ENCODE peak calls at places on chromosomes 12 and 14, in ten cellular contexts. X is hepatocyte; H is psoas muscle; P is H9; C is MCF 10A; K is CD4-positive, alpha-beta T cell; U is heart right ventricle; Z is bronchial epithelial cell; Y is progenitor cell of endocrine pancreas; E is stomach. G is an unnamed sample.

GRCh38 chr14:72781476-72782181 is 112.3 kb downstream of the DPF3 start:
- DNase-seq in X (peak), H (no peak), P (no peak), C (peak), K (no peak), U (no peak), Z (peak), Y (no peak), E (no peak), G (no peak)

GRCh38 chr12:46711756-46712155 is 114.0 kb downstream of the SLC38A4 start:
- DNase-seq in X (no peak), H (no peak), P (no peak), C (no peak), K (no peak), U (no peak), Z (no peak), Y (no peak), E (no peak), G (no peak)

GRCh38 chr14:37195327-37195726 is 2.4 kb upstream of the MIPOL1 start:
- DNase-seq in X (no peak), H (no peak), P (no peak), C (no peak), K (no peak), U (no peak), Z (peak), Y (no peak), E (no peak), G (no peak)

GRCh38 chr12:122395319-122395718 is 27.1 kb downstream of the CLIP1 start:
- DNase-seq in X (no peak), H (no peak), P (no peak), C (peak), K (no peak), U (no peak), Z (peak), Y (no peak), E (no peak), G (no peak)

GRCh38 chr12:10065241-10065640 is 33.5 kb downstream of the CLEC1A start:
- DNase-seq in X (no peak), H (no peak), P (no peak), C (no peak), K (no peak), U (no peak), Z (peak), Y (no peak), E (no peak), G (no peak)

GRCh38 chr12:108315486-108316105 is 23.5 kb downstream of the CMKLR1 start:
- DNase-seq in X (no peak), H (no peak), P (no peak), C (no peak), K (no peak), U (no peak), Z (no peak), Y (no peak), E (no peak), G (no peak)

GRCh38 chr12:3558854-3559253 is 67.9 kb downstream of the PRMT8 start:
- DNase-seq in X (no peak), H (no peak), P (no peak), C (no peak), K (peak), U (no peak), Z (no peak), Y (no peak), E (no peak), G (no peak)

GRCh38 chr12:129064201-129064881 is 211.1 kb downstream of the GLT1D1 start:
- DNase-seq in X (no peak), H (no peak), P (peak), C (no peak), K (no peak), U (no peak), Z (no peak), Y (no peak), E (no peak), G (no peak)

GRCh38 chr12:5498081-5498480 is 66.2 kb downstream of the NTF3 start:
- DNase-seq in X (no peak), H (no peak), P (no peak), C (no peak), K (no peak), U (no peak), Z (peak), Y (no peak), E (no peak), G (no peak)

GRCh38 chr14:60721331-60722162 is 2.6 kb downstream of the SIX4 start:
- DNase-seq in X (peak), H (peak), P (peak), C (peak), K (peak), U (peak), Z (peak), Y (peak), E (peak), G (peak)

GRCh38 chr14:63231733-63232132 is 27.5 kb downstream of the RHOJ start:
- DNase-seq in X (no peak), H (no peak), P (no peak), C (no peak), K (no peak), U (no peak), Z (no peak), Y (no peak), E (no peak), G (no peak)

GRCh38 chr12:93185369-93185741 is 192.4 kb upstream of the NUDT4 start:
- DNase-seq in X (no peak), H (no peak), P (no peak), C (no peak), K (no peak), U (no peak), Z (no peak), Y (no peak), E (no peak), G (no peak)

GRCh38 chr12:120483621-120484020 is 12.3 kb upstream of the DYNLL1 start:
- DNase-seq in X (no peak), H (no peak), P (no peak), C (no peak), K (no peak), U (no peak), Z (no peak), Y (no peak), E (no peak), G (no peak)

GRCh38 chr14:83164016-83164415 is 1630.4 kb upstream of the SEL1L start:
- DNase-seq in X (peak), H (no peak), P (no peak), C (peak), K (no peak), U (no peak), Z (peak), Y (no peak), E (no peak), G (no peak)

GRCh38 chr14:56874375-56874774 is 64.1 kb upstream of the OTX2 start:
- DNase-seq in X (peak), H (no peak), P (peak), C (peak), K (no peak), U (no peak), Z (peak), Y (no peak), E (peak), G (peak)

GRCh38 chr12:89163918-89164317 is 188.4 kb downstream of the DUSP6 start:
- DNase-seq in X (no peak), H (no peak), P (no peak), C (peak), K (no peak), U (no peak), Z (peak), Y (no peak), E (no peak), G (no peak)

GRCh38 chr12:127548123-127548553 is 718.8 kb upstream of the TMEM132C start:
- DNase-seq in X (no peak), H (no peak), P (no peak), C (peak), K (no peak), U (no peak), Z (no peak), Y (no peak), E (no peak), G (no peak)

GRCh38 chr12:77299001-77299400 is 233.6 kb upstream of the E2F7 start:
- DNase-seq in X (no peak), H (no peak), P (no peak), C (peak), K (no peak), U (no peak), Z (peak), Y (no peak), E (no peak), G (no peak)

GRCh38 chr14:77641534-77642341 is 25.3 kb upstream of the SPTLC2 start:
- DNase-seq in X (no peak), H (peak), P (no peak), C (peak), K (peak), U (peak), Z (peak), Y (no peak), E (peak), G (no peak)

GRCh38 chr14:34220921-34221320 is 241.1 kb downstream of the SPTSSA start:
- DNase-seq in X (no peak), H (no peak), P (no peak), C (no peak), K (no peak), U (no peak), Z (no peak), Y (no peak), E (no peak), G (no peak)

GRCh38 chr14:67704484-67705089 is 2.9 kb downstream of the RDH12 start:
- DNase-seq in X (peak), H (no peak), P (no peak), C (peak), K (no peak), U (peak), Z (peak), Y (no peak), E (no peak), G (no peak)

GRCh38 chr12:53224268-53224896 is 7.6 kb downstream of the RARG start:
- DNase-seq in X (peak), H (no peak), P (peak), C (peak), K (no peak), U (no peak), Z (peak), Y (no peak), E (no peak), G (no peak)

GRCh38 chr12:51281202-51281924 is 11.1 kb upstream of the SMAGP start:
- DNase-seq in X (no peak), H (no peak), P (no peak), C (peak), K (no peak), U (no peak), Z (peak), Y (no peak), E (no peak), G (no peak)

GRCh38 chr12:24898606-24899005 is 50.3 kb downstream of the BCAT1 start:
- DNase-seq in X (no peak), H (no peak), P (no peak), C (no peak), K (no peak), U (no peak), Z (no peak), Y (no peak), E (no peak), G (no peak)

GRCh38 chr12:121227294-121227693 is 17.4 kb downstream of the P2RX4 start:
- DNase-seq in X (peak), H (no peak), P (no peak), C (no peak), K (no peak), U (no peak), Z (peak), Y (peak), E (peak), G (no peak)

GRCh38 chr12:57055834-57056233 is 5.9 kb upstream of the MYO1A start:
- DNase-seq in X (no peak), H (no peak), P (no peak), C (no peak), K (no peak), U (no peak), Z (no peak), Y (no peak), E (no peak), G (no peak)

GRCh38 chr12:62123721-62124203 is 136.4 kb upstream of the USP15 start:
- DNase-seq in X (peak), H (no peak), P (peak), C (peak), K (no peak), U (peak), Z (peak), Y (peak), E (peak), G (peak)

GRCh38 chr14:52329678-52330376 is 15.7 kb downstream of the PTGER2 start:
- DNase-seq in X (no peak), H (no peak), P (no peak), C (no peak), K (no peak), U (no peak), Z (no peak), Y (no peak), E (no peak), G (no peak)

GRCh38 chr14:58216544-58216943 is 16.6 kb downstream of the ACTR10 start:
- DNase-seq in X (no peak), H (no peak), P (no peak), C (no peak), K (no peak), U (no peak), Z (no peak), Y (no peak), E (no peak), G (no peak)

GRCh38 chr12:18262514-18262913 is 1.2 kb downstream of the PIK3C2G start:
- DNase-seq in X (no peak), H (no peak), P (no peak), C (peak), K (no peak), U (no peak), Z (peak), Y (no peak), E (no peak), G (no peak)

GRCh38 chr12:89750821-89751227 is 42.2 kb upstream of the ATP2B1 start:
- DNase-seq in X (no peak), H (no peak), P (no peak), C (no peak), K (no peak), U (no peak), Z (no peak), Y (no peak), E (no peak), G (no peak)

GRCh38 chr14:22798528-22798927 is 16.7 kb downstream of the SLC7A7 start:
- DNase-seq in X (no peak), H (no peak), P (no peak), C (no peak), K (no peak), U (no peak), Z (no peak), Y (no peak), E (no peak), G (no peak)

GRCh38 chr12:127284021-127284420 is 982.9 kb upstream of the TMEM132C start:
- DNase-seq in X (no peak), H (no peak), P (no peak), C (peak), K (no peak), U (no peak), Z (no peak), Y (no peak), E (no peak), G (no peak)

GRCh38 chr12:99745106-99745505 is 97.6 kb downstream of the GARIN6 start:
- DNase-seq in X (no peak), H (no peak), P (no peak), C (no peak), K (no peak), U (no peak), Z (no peak), Y (no peak), E (no peak), G (no peak)

GRCh38 chr12:99746538-99746937 is 99.0 kb downstream of the GARIN6 start:
- DNase-seq in X (no peak), H (no peak), P (no peak), C (peak), K (no peak), U (no peak), Z (no peak), Y (no peak), E (no peak), G (no peak)

DNA sequence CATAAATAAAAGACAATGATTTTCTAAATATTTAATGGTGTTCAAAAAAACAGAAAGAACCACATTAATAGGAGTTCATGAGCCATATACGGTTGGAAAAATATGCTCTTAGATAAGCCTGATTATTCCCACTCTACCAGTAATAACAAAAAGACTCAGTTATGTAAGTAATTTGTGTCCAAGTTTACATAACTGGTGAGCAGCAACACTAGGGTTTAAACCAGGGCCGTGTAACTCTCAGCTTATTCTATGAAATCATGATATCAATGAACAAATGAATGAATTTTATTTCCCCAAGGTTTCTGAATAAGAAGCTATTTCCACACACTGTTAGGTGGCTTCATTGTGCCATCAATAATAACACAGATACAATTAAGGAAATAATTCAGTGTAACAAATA is 98.3 kb downstream of the GARIN6 start:
- DNase-seq in X (no peak), H (no peak), P (no peak), C (no peak), K (no peak), U (no peak), Z (no peak), Y (no peak), E (no peak), G (no peak)
- TF ChIP-seq CTCF in X (no peak), H (no peak), P (no peak), C (no peak), K (no peak), U (no peak), Z (no peak), Y (no peak), E (no peak), G (no peak)

GRCh38 chr12:87270894-87271293 is 758.3 kb downstream of the C12orf50 start:
- DNase-seq in X (no peak), H (no peak), P (no peak), C (no peak), K (no peak), U (no peak), Z (no peak), Y (no peak), E (no peak), G (no peak)

DNA sequence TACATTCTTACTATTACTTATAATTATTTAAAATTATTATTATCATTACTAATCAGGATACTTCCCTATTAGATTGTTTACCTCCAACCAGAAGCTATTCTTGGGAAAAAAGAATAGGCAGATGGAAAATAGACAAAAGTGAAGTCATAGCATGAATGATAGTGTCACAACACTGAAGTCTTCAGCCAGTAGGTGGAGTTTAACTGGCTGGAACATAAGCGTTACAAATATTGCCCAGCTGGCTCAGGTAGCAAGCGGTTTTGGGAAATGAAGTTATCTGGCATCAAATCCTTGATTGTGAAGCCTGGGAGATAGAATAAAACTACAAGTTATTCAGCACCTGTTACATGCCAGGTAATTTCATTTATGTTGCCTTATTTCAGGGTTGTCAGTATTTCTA is 762.9 kb downstream of the C12orf50 start:
- DNase-seq in X (peak), H (no peak), P (no peak), C (no peak), K (no peak), U (no peak), Z (peak), Y (no peak), E (no peak), G (no peak)
- TF ChIP-seq CTCF in X (peak), H (no peak), P (peak), C (no peak), K (no peak), U (no peak), Z (peak), Y (peak), E (no peak), G (no peak)

DNA sequence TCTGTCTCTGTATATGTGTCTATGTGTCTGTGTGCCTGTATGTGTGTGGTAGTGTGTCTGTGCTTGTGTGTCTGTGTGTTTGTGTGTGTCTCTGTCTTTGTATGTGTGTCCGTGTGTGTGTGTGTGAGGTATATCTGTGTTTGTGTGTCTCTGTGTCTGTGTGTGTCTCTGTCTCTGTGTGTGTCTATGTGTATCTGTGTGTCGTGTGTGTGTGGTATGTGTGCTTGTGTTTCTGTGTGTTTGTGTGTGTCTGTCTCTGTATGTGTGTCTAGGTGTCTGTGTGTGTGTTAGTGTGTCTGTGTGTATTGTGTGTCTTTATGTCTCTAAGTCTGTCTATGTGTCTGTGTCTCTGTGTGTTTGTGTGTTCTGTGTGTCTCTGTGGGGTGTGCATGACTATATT is 158.6 kb downstream of the TMEM121 start:
- DNase-seq in X (no peak), H (no peak), P (no peak), C (no peak), K (no peak), U (no peak), Z (no peak), Y (no peak), E (no peak), G (no peak)
- TF ChIP-seq CTCF in X (no peak), H (no peak), P (no peak), C (no peak), K (no peak), U (no peak), Z (no peak), Y (no peak), E (no peak), G (no peak)

DNA sequence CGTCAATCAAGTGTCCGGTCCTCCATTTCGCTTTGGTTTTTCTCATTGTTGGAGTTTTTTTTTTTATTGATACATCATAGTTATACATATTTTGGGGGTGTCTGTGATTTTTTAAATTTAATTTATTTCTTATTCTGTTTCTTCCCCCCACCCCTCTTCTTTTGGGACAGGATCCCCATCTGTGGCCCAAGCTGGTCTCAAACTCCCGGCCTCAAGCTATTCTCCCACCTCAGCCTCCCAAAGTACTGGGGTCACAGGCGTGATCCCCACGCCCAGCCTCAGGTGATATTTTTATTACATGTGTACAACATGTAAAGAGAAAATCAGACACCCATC is 51.3 kb upstream of the ZFP36L1 start:
- DNase-seq in X (no peak), H (no peak), P (no peak), C (no peak), K (no peak), U (no peak), Z (no peak), Y (no peak), E (no peak), G (no peak)
- TF ChIP-seq CTCF in X (no peak), H (no peak), P (no peak), C (no peak), K (peak), U (no peak), Z (no peak), Y (no peak), E (no peak), G (no peak)

GRCh38 chr12:25970916-25971674 is 12.6 kb downstream of the RASSF8 start:
- DNase-seq in X (no peak), H (no peak), P (no peak), C (no peak), K (no peak), U (no peak), Z (no peak), Y (no peak), E (no peak), G (no peak)
- TF ChIP-seq CTCF in X (peak), H (no peak), P (peak), C (no peak), K (no peak), U (no peak), Z (peak), Y (peak), E (no peak), G (peak)

G was measured in nephron progenitor cell.